ENCODE peak calls at places on chromosome 3, in six cellular contexts. One of them, this sample, is unnamed.

GRCh38 chr3:183385698-183386590 is 42.5 kb downstream of the MCF2L2 start:
- DNase-seq in fibroblast of lung: peak; percentile 85
- DNase-seq in right lobe of liver: no peak
- DNase-seq in astrocyte: peak; percentile 48
- DNase-seq in OCI-LY7: peak; percentile 79
- DNase-seq in CD8-positive, alpha-beta memory T cell: peak; percentile 31
- DNase-seq in this sample: no peak

GRCh38 chr3:52359116-52359855 is 43.2 kb downstream of the DNAH1 start:
- DNase-seq in fibroblast of lung: no peak
- DNase-seq in right lobe of liver: no peak
- DNase-seq in astrocyte: no peak
- DNase-seq in OCI-LY7: no peak
- DNase-seq in CD8-positive, alpha-beta memory T cell: no peak
- DNase-seq in this sample: no peak

GRCh38 chr3:108099203-108099602 is 8.4 kb upstream of the CD47 start:
- DNase-seq in fibroblast of lung: no peak
- DNase-seq in right lobe of liver: no peak
- DNase-seq in astrocyte: peak; percentile 14
- DNase-seq in OCI-LY7: no peak
- DNase-seq in CD8-positive, alpha-beta memory T cell: no peak
- DNase-seq in this sample: no peak

GRCh38 chr3:5095879-5096278 is 26.2 kb upstream of the ARL8B start:
- DNase-seq in fibroblast of lung: peak; percentile 41
- DNase-seq in right lobe of liver: no peak
- DNase-seq in astrocyte: peak; percentile 13
- DNase-seq in OCI-LY7: no peak
- DNase-seq in CD8-positive, alpha-beta memory T cell: no peak
- DNase-seq in this sample: peak; percentile 1

GRCh38 chr3:18082551-18083272 is 340.3 kb upstream of the TBC1D5 start:
- DNase-seq in fibroblast of lung: no peak
- DNase-seq in right lobe of liver: no peak
- DNase-seq in astrocyte: no peak
- DNase-seq in OCI-LY7: no peak
- DNase-seq in CD8-positive, alpha-beta memory T cell: no peak
- DNase-seq in this sample: no peak

GRCh38 chr3:40073310-40074007 is 236.0 kb upstream of the EIF1B start:
- DNase-seq in fibroblast of lung: no peak
- DNase-seq in right lobe of liver: no peak
- DNase-seq in astrocyte: no peak
- DNase-seq in OCI-LY7: no peak
- DNase-seq in CD8-positive, alpha-beta memory T cell: no peak
- DNase-seq in this sample: no peak

GRCh38 chr3:30578479-30578878 is 27.9 kb upstream of the TGFBR2 start:
- DNase-seq in fibroblast of lung: peak; percentile 95
- DNase-seq in right lobe of liver: peak; percentile 27
- DNase-seq in astrocyte: peak; percentile 97
- DNase-seq in OCI-LY7: no peak
- DNase-seq in CD8-positive, alpha-beta memory T cell: no peak
- DNase-seq in this sample: no peak

GRCh38 chr3:21718161-21718765 is 32.7 kb downstream of the ZNF385D start:
- DNase-seq in fibroblast of lung: peak; percentile 95
- DNase-seq in right lobe of liver: no peak
- DNase-seq in astrocyte: peak; percentile 100
- DNase-seq in OCI-LY7: no peak
- DNase-seq in CD8-positive, alpha-beta memory T cell: no peak
- DNase-seq in this sample: no peak

GRCh38 chr3:124768812-124769211 is 38.6 kb downstream of the UMPS start:
- DNase-seq in fibroblast of lung: no peak
- DNase-seq in right lobe of liver: peak; percentile 51
- DNase-seq in astrocyte: no peak
- DNase-seq in OCI-LY7: no peak
- DNase-seq in CD8-positive, alpha-beta memory T cell: no peak
- DNase-seq in this sample: no peak

GRCh38 chr3:18389108-18389733 is 35.9 kb downstream of the SATB1 start:
- DNase-seq in fibroblast of lung: peak; percentile 26
- DNase-seq in right lobe of liver: no peak
- DNase-seq in astrocyte: no peak
- DNase-seq in OCI-LY7: peak; percentile 62
- DNase-seq in CD8-positive, alpha-beta memory T cell: no peak
- DNase-seq in this sample: no peak

GRCh38 chr3:133413166-133414020 is 13.5 kb downstream of the BFSP2 start:
- DNase-seq in fibroblast of lung: peak; percentile 61
- DNase-seq in right lobe of liver: no peak
- DNase-seq in astrocyte: no peak
- DNase-seq in OCI-LY7: no peak
- DNase-seq in CD8-positive, alpha-beta memory T cell: no peak
- DNase-seq in this sample: no peak

GRCh38 chr3:133412511-133413165 is 12.8 kb downstream of the BFSP2 start:
- DNase-seq in fibroblast of lung: peak; percentile 64
- DNase-seq in right lobe of liver: no peak
- DNase-seq in astrocyte: no peak
- DNase-seq in OCI-LY7: no peak
- DNase-seq in CD8-positive, alpha-beta memory T cell: no peak
- DNase-seq in this sample: no peak

GRCh38 chr3:133410191-133410892 is 10.5 kb downstream of the BFSP2 start:
- DNase-seq in fibroblast of lung: no peak
- DNase-seq in right lobe of liver: no peak
- DNase-seq in astrocyte: no peak
- DNase-seq in OCI-LY7: no peak
- DNase-seq in CD8-positive, alpha-beta memory T cell: no peak
- DNase-seq in this sample: no peak

GRCh38 chr3:133418361-133418760 is 18.5 kb downstream of the BFSP2 start:
- DNase-seq in fibroblast of lung: no peak
- DNase-seq in right lobe of liver: no peak
- DNase-seq in astrocyte: no peak
- DNase-seq in OCI-LY7: no peak
- DNase-seq in CD8-positive, alpha-beta memory T cell: no peak
- DNase-seq in this sample: no peak

DNA sequence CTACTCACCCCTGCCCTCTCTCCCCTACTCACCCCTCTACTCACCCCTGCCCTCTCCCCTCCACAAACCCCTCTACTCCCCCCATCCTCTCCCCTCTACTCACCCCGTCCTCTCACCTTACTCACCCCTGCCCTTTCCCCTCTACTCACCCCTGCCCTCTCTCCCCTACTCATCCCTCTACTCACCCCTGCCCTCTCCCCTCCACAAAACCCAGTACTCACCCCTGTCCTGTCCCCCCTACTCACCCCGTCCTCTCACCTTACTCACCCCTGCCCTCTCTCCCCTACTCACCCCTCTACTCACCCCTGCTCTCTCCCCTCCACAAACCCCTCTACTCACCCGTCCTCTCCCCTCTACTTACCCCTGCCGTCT is 14.2 kb downstream of the BFSP2 start:
- DNase-seq in fibroblast of lung: no peak
- DNase-seq in right lobe of liver: no peak
- DNase-seq in astrocyte: no peak
- DNase-seq in OCI-LY7: no peak
- DNase-seq in CD8-positive, alpha-beta memory T cell: no peak
- DNase-seq in this sample: no peak
- H3K27ac ChIP-seq in fibroblast of lung: no peak overlapping the region
- H3K27ac ChIP-seq in right lobe of liver: no peak overlapping the region
- H3K27ac ChIP-seq in astrocyte: no peak overlapping the region
- H3K27ac ChIP-seq in OCI-LY7: no peak overlapping the region
- H3K27ac ChIP-seq in CD8-positive, alpha-beta memory T cell: no peak overlapping the region
- H3K27ac ChIP-seq in this sample: no peak overlapping the region

GRCh38 chr3:100044369-100044768 is 69.9 kb downstream of the FILIP1L start:
- DNase-seq in fibroblast of lung: no peak
- DNase-seq in right lobe of liver: no peak
- DNase-seq in astrocyte: no peak
- DNase-seq in OCI-LY7: peak; percentile 79
- DNase-seq in CD8-positive, alpha-beta memory T cell: no peak
- DNase-seq in this sample: no peak
- H3K27ac ChIP-seq in fibroblast of lung: no peak overlapping the region
- H3K27ac ChIP-seq in right lobe of liver: no peak overlapping the region
- H3K27ac ChIP-seq in astrocyte: no peak overlapping the region
- H3K27ac ChIP-seq in OCI-LY7: no peak overlapping the region
- H3K27ac ChIP-seq in CD8-positive, alpha-beta memory T cell: no peak overlapping the region
- H3K27ac ChIP-seq in this sample: no peak overlapping the region

DNA sequence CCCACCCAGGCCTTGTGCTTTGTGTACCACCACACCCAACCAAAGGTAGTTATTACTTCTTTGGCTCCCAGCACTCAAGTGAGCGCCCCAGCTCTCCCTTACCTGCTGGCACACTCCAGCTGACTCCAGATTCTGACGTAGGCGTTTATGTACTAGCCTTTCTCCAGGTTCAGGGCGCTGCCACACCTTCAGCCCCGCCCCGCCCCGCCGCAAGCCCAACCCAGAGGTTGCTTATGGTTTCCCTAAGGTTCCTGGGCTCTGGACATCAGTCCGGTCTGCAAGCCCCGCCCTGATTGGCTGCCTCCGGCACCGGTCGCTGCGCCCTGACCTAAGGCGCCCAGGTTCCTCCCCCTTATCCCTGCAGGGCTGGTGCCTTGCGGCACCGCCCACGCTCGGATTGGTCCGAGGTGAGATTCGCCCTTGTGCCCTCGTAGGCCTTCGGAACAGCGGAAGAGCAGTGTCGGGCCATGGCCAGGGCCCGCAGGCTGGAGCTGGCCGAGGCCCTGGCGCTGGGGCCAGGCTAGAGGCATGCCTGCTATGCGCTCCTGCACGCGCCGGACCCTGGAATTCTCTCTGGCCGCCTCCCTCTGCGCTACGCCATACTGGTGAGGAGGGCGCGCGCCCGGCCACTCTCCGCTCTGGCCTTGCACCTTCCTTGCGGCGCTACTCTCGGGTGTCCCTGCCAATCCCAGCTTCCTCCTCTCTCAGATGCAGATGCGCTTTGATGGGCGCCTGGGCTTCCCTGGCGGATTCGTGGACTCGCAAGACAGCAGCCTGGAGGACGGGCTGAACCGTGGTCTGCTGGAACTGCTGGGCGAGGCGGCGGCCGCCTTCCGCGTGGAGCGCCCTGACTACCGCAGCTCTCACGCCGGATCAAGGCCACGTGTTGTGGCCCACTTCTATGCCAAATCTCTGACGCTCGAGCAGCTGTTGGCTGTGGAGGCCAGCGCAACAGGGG is 19.8 kb upstream of the NUDT16 start:
- DNase-seq in fibroblast of lung: peak; percentile 51
- DNase-seq in right lobe of liver: peak; percentile 96
- DNase-seq in astrocyte: peak; percentile 36
- DNase-seq in OCI-LY7: no peak
- DNase-seq in CD8-positive, alpha-beta memory T cell: no peak
- DNase-seq in this sample: no peak
- H3K27ac ChIP-seq in fibroblast of lung: no peak overlapping the region
- H3K27ac ChIP-seq in right lobe of liver: peak overlapping the region; percentile 95
- H3K27ac ChIP-seq in astrocyte: no peak overlapping the region
- H3K27ac ChIP-seq in OCI-LY7: no peak overlapping the region
- H3K27ac ChIP-seq in CD8-positive, alpha-beta memory T cell: no peak overlapping the region
- H3K27ac ChIP-seq in this sample: peak overlapping the region; percentile 26

DNA sequence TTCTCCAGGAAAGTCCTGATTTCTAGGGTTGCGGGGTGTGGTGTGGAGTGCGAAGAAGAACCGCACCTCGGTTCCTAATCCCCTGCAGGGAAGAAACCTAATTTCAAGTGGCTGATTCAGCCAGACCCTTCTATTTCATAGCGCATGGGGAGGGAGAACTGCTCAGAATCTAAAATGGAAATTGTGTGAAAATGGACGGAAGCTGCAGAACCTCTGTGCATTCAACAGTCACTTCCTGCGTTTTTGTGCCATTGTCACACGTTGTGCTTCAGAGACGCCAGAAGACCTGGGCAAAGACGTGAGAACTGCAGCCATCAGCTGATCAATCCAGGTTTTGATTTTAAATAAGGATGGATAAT is 1.2 kb downstream of the SIDT1 start:
- DNase-seq in fibroblast of lung: no peak
- DNase-seq in right lobe of liver: no peak
- DNase-seq in astrocyte: no peak
- DNase-seq in OCI-LY7: peak; percentile 66
- DNase-seq in CD8-positive, alpha-beta memory T cell: peak; percentile 25
- DNase-seq in this sample: no peak
- H3K27ac ChIP-seq in fibroblast of lung: no peak overlapping the region
- H3K27ac ChIP-seq in right lobe of liver: no peak overlapping the region
- H3K27ac ChIP-seq in astrocyte: no peak overlapping the region
- H3K27ac ChIP-seq in OCI-LY7: no peak overlapping the region
- H3K27ac ChIP-seq in CD8-positive, alpha-beta memory T cell: peak overlapping the region; percentile 93
- H3K27ac ChIP-seq in this sample: no peak overlapping the region

GRCh38 chr3:46071222-46071621 is 43.9 kb upstream of the XCR1 start:
- DNase-seq in fibroblast of lung: no peak
- DNase-seq in right lobe of liver: no peak
- DNase-seq in astrocyte: no peak
- DNase-seq in OCI-LY7: no peak
- DNase-seq in CD8-positive, alpha-beta memory T cell: no peak
- DNase-seq in this sample: no peak
- H3K27ac ChIP-seq in fibroblast of lung: no peak overlapping the region
- H3K27ac ChIP-seq in right lobe of liver: no peak overlapping the region
- H3K27ac ChIP-seq in astrocyte: no peak overlapping the region
- H3K27ac ChIP-seq in OCI-LY7: no peak overlapping the region
- H3K27ac ChIP-seq in CD8-positive, alpha-beta memory T cell: no peak overlapping the region
- H3K27ac ChIP-seq in this sample: no peak overlapping the region

GRCh38 chr3:86948840-86949239 is 42.1 kb downstream of the VGLL3 start:
- DNase-seq in fibroblast of lung: peak; percentile 84
- DNase-seq in right lobe of liver: no peak
- DNase-seq in astrocyte: peak; percentile 85
- DNase-seq in OCI-LY7: no peak
- DNase-seq in CD8-positive, alpha-beta memory T cell: no peak
- DNase-seq in this sample: no peak

GRCh38 chr3:86954226-86954625 is 36.7 kb downstream of the VGLL3 start:
- DNase-seq in fibroblast of lung: no peak
- DNase-seq in right lobe of liver: no peak
- DNase-seq in astrocyte: no peak
- DNase-seq in OCI-LY7: no peak
- DNase-seq in CD8-positive, alpha-beta memory T cell: no peak
- DNase-seq in this sample: no peak

GRCh38 chr3:86951343-86951742 is 39.6 kb downstream of the VGLL3 start:
- DNase-seq in fibroblast of lung: peak; percentile 56
- DNase-seq in right lobe of liver: no peak
- DNase-seq in astrocyte: peak; percentile 65
- DNase-seq in OCI-LY7: no peak
- DNase-seq in CD8-positive, alpha-beta memory T cell: no peak
- DNase-seq in this sample: no peak

GRCh38 chr3:86949850-86950249 is 41.1 kb downstream of the VGLL3 start:
- DNase-seq in fibroblast of lung: peak; percentile 23
- DNase-seq in right lobe of liver: no peak
- DNase-seq in astrocyte: peak; percentile 76
- DNase-seq in OCI-LY7: no peak
- DNase-seq in CD8-positive, alpha-beta memory T cell: no peak
- DNase-seq in this sample: no peak

DNA sequence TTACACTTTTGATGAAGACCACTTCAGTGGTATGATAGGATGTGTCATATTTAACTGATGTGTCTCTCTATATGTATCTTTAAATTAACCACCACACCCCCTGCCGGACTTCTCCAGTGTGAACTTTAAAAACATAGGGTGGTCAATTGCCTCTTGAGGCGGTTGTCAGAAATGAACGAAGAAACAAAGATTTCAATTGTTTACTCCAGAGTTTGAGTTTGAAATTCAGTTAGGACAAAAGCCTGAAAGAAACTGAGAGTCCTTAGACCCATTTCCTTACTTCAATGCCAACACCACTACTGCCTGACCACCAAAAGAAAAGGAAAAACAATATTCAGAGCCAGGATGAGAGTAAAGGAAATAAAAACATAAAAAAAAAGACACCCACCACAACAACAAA is 40.2 kb downstream of the VGLL3 start:
- DNase-seq in fibroblast of lung: no peak
- DNase-seq in right lobe of liver: no peak
- DNase-seq in astrocyte: no peak
- DNase-seq in OCI-LY7: no peak
- DNase-seq in CD8-positive, alpha-beta memory T cell: no peak
- DNase-seq in this sample: no peak
- H3K27ac ChIP-seq in fibroblast of lung: no peak overlapping the region
- H3K27ac ChIP-seq in right lobe of liver: no peak overlapping the region
- H3K27ac ChIP-seq in astrocyte: no peak overlapping the region
- H3K27ac ChIP-seq in OCI-LY7: no peak overlapping the region
- H3K27ac ChIP-seq in CD8-positive, alpha-beta memory T cell: no peak overlapping the region
- H3K27ac ChIP-seq in this sample: no peak overlapping the region

This sample was measured in caudate nucleus.